ENCODE peak calls at places on chromosomes 11 and 22, in ten cellular contexts. U is psoas muscle, Q is mammary epithelial cell, I is globus pallidus, F is dorsolateral prefrontal cortex, C is body of pancreas, D is dermis blood vessel endothelial cell, A is anterior cingulate cortex, Y is A673, M is NCI-H510A treated with DMSO at 0.1 percent for 48 hours. R is an unnamed sample.

GRCh38 chr11:61586792-61587430 is 6.0 kb upstream of the SYT7 start:
- DNase-seq in U (no peak), Q (no peak), I (no peak), F (no peak), C (no peak), D (no peak), A (no peak), Y (no peak), M (peak), R (no peak)

GRCh38 chr22:34462795-34463194 is 542.5 kb upstream of the LARGE1 start:
- DNase-seq in U (no peak), Q (no peak), I (no peak), F (no peak), C (no peak), D (no peak), A (no peak), Y (no peak), M (no peak), R (no peak)

GRCh38 chr11:9642894-9643293 is 21.0 kb upstream of the SWAP70 start:
- DNase-seq in U (no peak), Q (no peak), I (peak), F (no peak), C (peak), D (no peak), A (no peak), Y (no peak), M (no peak), R (no peak)

GRCh38 chr11:1119282-1120146 is 38.2 kb upstream of the MUC5AC start:
- DNase-seq in U (no peak), Q (no peak), I (no peak), F (peak), C (no peak), D (no peak), A (no peak), Y (no peak), M (no peak), R (peak)

GRCh38 chr11:37718431-37718999 is 1120.5 kb upstream of the RAG2 start:
- DNase-seq in U (no peak), Q (peak), I (no peak), F (no peak), C (no peak), D (no peak), A (no peak), Y (peak), M (no peak), R (no peak)

GRCh38 chr22:19206287-19206686 is 27.8 kb upstream of the SLC25A1 start:
- DNase-seq in U (no peak), Q (no peak), I (no peak), F (no peak), C (no peak), D (no peak), A (no peak), Y (no peak), M (no peak), R (no peak)

GRCh38 chr11:12066799-12067508 is 43.4 kb upstream of the MICAL2 start:
- DNase-seq in U (peak), Q (peak), I (no peak), F (no peak), C (no peak), D (no peak), A (no peak), Y (peak), M (peak), R (no peak)

GRCh38 chr22:36360011-36360410 is 27.8 kb downstream of the MYH9 start:
- DNase-seq in U (no peak), Q (no peak), I (no peak), F (no peak), C (no peak), D (no peak), A (no peak), Y (no peak), M (no peak), R (peak)

GRCh38 chr11:71458146-71459070 is 5.4 kb downstream of the NADSYN1 start:
- DNase-seq in U (no peak), Q (peak), I (no peak), F (peak), C (no peak), D (no peak), A (no peak), Y (no peak), M (no peak), R (no peak)

GRCh38 chr11:105168457-105168856 is 28.9 kb upstream of the CARD18 start:
- DNase-seq in U (no peak), Q (peak), I (no peak), F (no peak), C (no peak), D (no peak), A (no peak), Y (no peak), M (no peak), R (no peak)

R was measured in osteoblast.